ENCODE peak calls at places on chromosomes 16 and 17, in ten cellular contexts. I is K562, E is H9, W is neural progenitor cell, Y is HCT116, T is IMR-90, N is neuronal stem cell, J is endothelial cell of umbilical vein, C is mammary epithelial cell, P is colonic mucosa. U is an unnamed sample.

GRCh38 chr16:79286646-79287423 is 313.7 kb downstream of the MAF start:
- DNase-seq in C (no peak), T (no peak), J (no peak), W (peak; percentile 23), Y (no peak), N (no peak), P (peak; percentile 25), I (no peak), E (peak; percentile 43), U (peak; percentile 72)

GRCh38 chr16:50267151-50267631 is 840 bp downstream of the ADCY7 start:
- DNase-seq in N (no peak), I (no peak), P (peak; percentile 40), Y (no peak), T (no peak), E (no peak), W (no peak), J (no peak), C (no peak), U (peak; percentile 75)

GRCh38 chr16:57186630-57187507 is 740 bp downstream of the RSPRY1 start:
- DNase-seq in E (peak; percentile 28), I (peak; percentile 28), Y (no peak), J (peak; percentile 56), P (peak; percentile 65), C (peak; percentile 32), W (peak; percentile 50), N (peak; percentile 29), T (no peak), U (no peak)

GRCh38 chr17:35537569-35538209 is at the start of gene SLFN12L:
- DNase-seq in E (no peak), J (peak; percentile 23), Y (no peak), N (no peak), T (no peak), P (no peak), I (no peak), W (no peak), C (no peak), U (no peak)

GRCh38 chr17:77453613-77454559 is 313.1 kb downstream of the SEC14L1 start:
- DNase-seq in W (no peak), T (no peak), J (no peak), N (no peak), Y (no peak), E (no peak), I (peak; percentile 62), P (peak; percentile 72), C (peak; percentile 77), U (no peak)

GRCh38 chr16:31221357-31222160 is 4.6 kb upstream of the PYDC1 start:
- DNase-seq in W (no peak), P (no peak), J (no peak), C (no peak), Y (no peak), I (peak; percentile 11), E (no peak), N (no peak), T (no peak), U (no peak)

GRCh38 chr17:13885953-13886889 is 183.1 kb upstream of the COX10 start:
- DNase-seq in W (no peak), C (no peak), Y (no peak), J (no peak), E (no peak), T (peak; percentile 69), P (no peak), N (no peak), I (no peak), U (no peak)

GRCh38 chr16:29916979-29917378 is 9.0 kb downstream of the KCTD13 start:
- DNase-seq in J (no peak), P (no peak), Y (no peak), I (no peak), C (no peak), W (no peak), E (no peak), T (no peak), N (no peak), U (no peak)

GRCh38 chr16:74469946-74470478 is 48.7 kb upstream of the CLEC18B start:
- DNase-seq in P (no peak), W (no peak), C (no peak), Y (no peak), T (no peak), J (no peak), E (no peak), N (no peak), I (no peak), U (no peak)

GRCh38 chr16:74431516-74431915 is 10.2 kb upstream of the CLEC18B start:
- DNase-seq in E (peak; percentile 36), C (no peak), I (peak; percentile 2), J (no peak), Y (no peak), W (no peak), P (no peak), T (no peak), N (no peak), U (no peak)

GRCh38 chr16:3099732-3100499 is 822 bp upstream of the ZSCAN10 start:
- DNase-seq in E (peak; percentile 95), I (peak; percentile 99), Y (peak; percentile 81), W (peak; percentile 98), C (peak; percentile 83), J (peak; percentile 81), T (peak; percentile 78), P (peak; percentile 97), N (peak; percentile 93), U (peak; percentile 95)

GRCh38 chr16:70653809-70654771 is 7.7 kb downstream of the IL34 start:
- DNase-seq in E (peak; percentile 83), J (peak; percentile 95), C (peak; percentile 79), W (peak; percentile 84), N (peak; percentile 91), Y (peak; percentile 67), T (peak; percentile 78), P (peak; percentile 91), I (peak; percentile 79), U (peak; percentile 79)

GRCh38 chr16:72427786-72428480 is 256.0 kb upstream of the PMFBP1 start:
- DNase-seq in W (no peak), I (no peak), J (no peak), P (no peak), C (no peak), N (no peak), E (no peak), T (no peak), Y (no peak), U (no peak)

GRCh38 chr17:80960797-80961452 is 30.7 kb upstream of the CHMP6 start:
- DNase-seq in W (no peak), P (no peak), J (no peak), E (no peak), N (no peak), T (no peak), C (no peak), I (no peak), Y (no peak), U (peak; percentile 71)

GRCh38 chr17:64025732-64026294 is 5.4 kb upstream of the ICAM2 start:
- DNase-seq in P (peak; percentile 79), J (peak; percentile 82), T (peak; percentile 70), Y (peak; percentile 84), I (peak; percentile 86), N (peak; percentile 59), E (peak; percentile 92), W (peak; percentile 90), C (peak; percentile 51), U (peak; percentile 92)

GRCh38 chr17:55424893-55425540 is 3.4 kb upstream of the MMD start:
- DNase-seq in I (no peak), N (no peak), W (no peak), T (no peak), Y (no peak), E (no peak), J (no peak), C (no peak), P (no peak), U (no peak)

DNA sequence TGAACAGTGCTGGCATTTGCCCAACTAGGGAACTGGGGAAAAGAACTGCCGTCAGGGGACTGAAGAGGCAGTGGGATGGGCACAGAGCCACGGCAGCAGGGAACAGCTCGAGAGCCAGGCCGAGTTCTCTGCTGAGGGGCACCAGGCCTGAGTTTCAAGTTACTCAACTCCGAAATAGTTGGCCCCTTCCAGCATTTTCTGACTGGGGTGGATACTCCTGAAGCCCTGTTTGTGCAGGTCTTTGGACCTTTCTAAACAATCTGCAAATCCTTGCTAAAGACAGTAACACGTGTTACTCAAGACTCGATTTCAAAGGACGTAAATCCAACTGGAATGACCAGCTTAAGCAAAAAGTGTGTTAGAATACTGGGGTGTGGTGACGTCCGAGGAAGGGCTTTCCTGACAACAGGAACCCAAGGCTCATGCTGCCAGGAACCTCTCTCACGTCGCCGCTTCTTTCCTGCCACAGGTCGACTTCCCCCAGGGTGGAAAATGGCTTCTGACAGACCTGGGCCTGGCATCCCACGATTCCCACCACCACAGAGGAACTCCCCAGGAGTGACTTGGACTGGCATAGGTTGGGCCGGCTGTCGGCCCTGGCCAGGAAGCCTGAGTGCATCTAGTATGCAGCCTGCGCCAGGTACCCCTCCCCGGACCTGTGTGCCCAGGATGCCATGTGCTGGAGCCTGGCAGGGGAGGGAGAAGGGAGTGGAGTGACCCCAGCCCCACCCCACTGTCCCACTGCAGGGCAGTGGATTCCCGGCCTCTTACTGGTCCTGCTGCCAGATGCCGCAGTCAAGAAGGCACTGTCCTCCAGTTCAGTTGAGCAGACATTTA is 71.9 kb downstream of the N4BP1 start:
- DNase-seq in I (no peak), Y (no peak), E (no peak), W (no peak), T (no peak), P (no peak), C (no peak), N (no peak), J (no peak), U (peak; percentile 81)
- H3K27ac ChIP-seq in I (no peak overlapping the region), Y (no peak overlapping the region), E (no peak overlapping the region), W (no peak overlapping the region), T (no peak overlapping the region), P (no peak overlapping the region), C (no peak overlapping the region), N (no peak overlapping the region), J (no peak overlapping the region), U (peak overlapping the region; percentile 59)

GRCh38 chr17:7713782-7714181 is 3.8 kb upstream of the DNAH2 start:
- DNase-seq in T (no peak), P (no peak), E (no peak), Y (no peak), N (no peak), W (no peak), J (no peak), C (no peak), I (no peak), U (no peak)
- H3K9ac ChIP-seq in T (no peak overlapping the region), P (no peak overlapping the region), E (no peak overlapping the region), Y (no peak overlapping the region), N (no peak overlapping the region), W (no peak overlapping the region), J (no peak overlapping the region), C (no peak overlapping the region), I (no peak overlapping the region), U (no peak overlapping the region)

DNA sequence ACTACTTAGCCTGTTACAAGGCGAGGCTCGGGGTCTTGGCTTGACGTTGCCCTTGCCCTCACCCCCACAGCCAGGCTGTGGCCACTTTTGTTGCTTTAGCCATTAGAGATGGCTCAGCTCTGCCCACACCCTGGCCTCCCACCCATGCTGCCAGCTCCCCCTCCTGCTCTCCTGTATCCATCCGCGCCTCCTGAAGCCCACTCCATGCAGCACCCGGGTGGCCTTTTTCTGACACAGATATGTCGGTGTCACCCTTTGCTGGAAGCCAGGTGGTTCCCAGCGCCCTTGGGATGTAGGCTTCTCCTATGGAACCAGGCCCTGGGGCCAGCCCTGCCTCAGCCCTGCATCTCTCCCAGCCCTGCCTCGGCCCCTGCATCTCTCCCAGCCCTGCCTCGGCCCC is 9.7 kb downstream of the TSC2 start:
- DNase-seq in J (no peak), I (no peak), E (no peak), N (no peak), P (no peak), Y (no peak), W (no peak), C (no peak), T (no peak), U (no peak)
- H3K9me3 ChIP-seq in J (no peaks in the 10 kb centered on the region), I (no peaks in the 10 kb centered on the region), E (no peaks in the 10 kb centered on the region), N (no peaks in the 10 kb centered on the region), P (no peaks in the 10 kb centered on the region), Y (no peaks in the 10 kb centered on the region), W (no peaks in the 10 kb centered on the region), C (no peaks in the 10 kb centered on the region), T (no peaks in the 10 kb centered on the region), U (no peaks in the 10 kb centered on the region)

GRCh38 chr17:82862758-82863645 is 23.2 kb upstream of the ZNF750 start:
- DNase-seq in E (no peak), T (no peak), J (no peak), I (peak; percentile 48), W (peak; percentile 23), Y (no peak), N (no peak), P (no peak), C (no peak), U (peak; percentile 79)
- H3K27ac ChIP-seq in E (no peak overlapping the region), T (no peak overlapping the region), J (no peak overlapping the region), I (peak overlapping the region; percentile 71), W (no peak overlapping the region), Y (peak overlapping the region; percentile 95), N (no peak overlapping the region), P (peak overlapping the region; percentile 47), C (no peak overlapping the region), U (no peak overlapping the region)

U was measured in kidney.